ENCODE peak calls at places on chromosome 3, in five cellular contexts. J is spleen; F is kidney; B is stimulated activated CD4-positive, alpha-beta T cell treated with anti-CD3 and anti-CD28 coated beads, TNF-alpha, amount 100 ng/mL, for 24 hours; P is EL. V is an unnamed sample.

GRCh38 chr3:197023241-197023997 is 6.2 kb downstream of the MELTF start:
- DNase-seq in J (peak; percentile 54), B (no peak), P (no peak), F (no peak), V (no peak)

GRCh38 chr3:61141184-61141583 is 110.1 kb downstream of the FHIT start:
- DNase-seq in P (no peak), F (no peak), B (no peak), J (no peak), V (no peak)

GRCh38 chr3:133444071-133444774 is 44.4 kb downstream of the BFSP2 start:
- DNase-seq in P (no peak), J (no peak), B (no peak), F (no peak), V (no peak)

GRCh38 chr3:155934215-155934614 is 63.8 kb downstream of the GMPS start:
- DNase-seq in B (no peak), P (no peak), F (no peak), J (no peak), V (no peak)

GRCh38 chr3:113514265-113514769 is 639 bp downstream of the SPICE1 start:
- DNase-seq in B (no peak), F (no peak), J (no peak), P (no peak), V (no peak)

GRCh38 chr3:123735456-123735855 is 148.7 kb downstream of the MYLK start:
- DNase-seq in F (no peak), J (no peak), B (no peak), P (no peak), V (no peak)

GRCh38 chr3:134009345-134010000 is 20.3 kb downstream of the SLCO2A1 start:
- DNase-seq in J (no peak), F (no peak), B (no peak), P (peak; percentile 73), V (no peak)

GRCh38 chr3:77081240-77081661 is 41.4 kb downstream of the ROBO2 start:
- DNase-seq in P (peak; percentile 4), F (no peak), B (no peak), J (no peak), V (no peak)

GRCh38 chr3:29755416-29755815 is 474.5 kb downstream of the RBMS3 start:
- DNase-seq in F (no peak), J (no peak), B (no peak), P (no peak), V (no peak)

GRCh38 chr3:141663993-141664392 is 74.1 kb upstream of the RNF7 start:
- DNase-seq in F (no peak), B (no peak), P (peak; percentile 21), J (no peak), V (no peak)

GRCh38 chr3:156978471-156978961 is 152.4 kb downstream of the LEKR1 start:
- DNase-seq in P (peak; percentile 3), F (no peak), B (no peak), J (no peak), V (no peak)

GRCh38 chr3:151091685-151092352 is 6.4 kb downstream of the MED12L start:
- DNase-seq in J (no peak), B (no peak), F (no peak), P (no peak), V (no peak)

GRCh38 chr3:187242900-187243299 is 45.6 kb downstream of the RTP1 start:
- DNase-seq in B (no peak), J (no peak), F (no peak), P (no peak), V (no peak)

V was measured in activated T-helper 9 cell treated with anti-CD3 and anti-CD28 coated beads, Interleukin-2, amount 50 U/mL, for 16 hours.